ENCODE peak calls at places on chromosomes 4 and X, in five cellular contexts. A, U, F, P and L are unnamed samples.

GRCh38 chrX:8864151-8864550 is 63.0 kb upstream of the FAM9A start:
- DNase-seq in A (no peak), U (no peak), F (peak), P (no peak), L (no peak)

GRCh38 chr4:24798036-24798610 is 2.8 kb downstream of the SOD3 start:
- DNase-seq in A (no peak), U (no peak), F (no peak), P (no peak), L (no peak)

GRCh38 chrX:111262086-111262485 is 8.2 kb downstream of the CAPN6 start:
- DNase-seq in A (no peak), U (no peak), F (no peak), P (no peak), L (no peak)

GRCh38 chrX:107672955-107673378 is 44.7 kb downstream of the PRPS1 start:
- DNase-seq in A (no peak), U (peak), F (peak), P (peak), L (peak)

GRCh38 chr4:76212851-76213414 is 691 bp downstream of the SCARB2 start:
- DNase-seq in A (no peak), U (peak), F (no peak), P (peak), L (peak)

GRCh38 chr4:79682801-79683217 is 274.8 kb upstream of the GK2 start:
- DNase-seq in A (no peak), U (no peak), F (no peak), P (no peak), L (no peak)

GRCh38 chrX:7316280-7316679 is 168.3 kb upstream of the PUDP start:
- DNase-seq in A (no peak), U (no peak), F (no peak), P (peak), L (no peak)

GRCh38 chr4:169975837-169976796 is 50.1 kb downstream of the MFAP3L start:
- DNase-seq in A (no peak), U (no peak), F (no peak), P (no peak), L (no peak)

GRCh38 chr4:154205471-154205870 is 286.1 kb downstream of the DCHS2 start:
- DNase-seq in A (peak), U (no peak), F (no peak), P (no peak), L (no peak)

GRCh38 chr4:180810581-180810980 is 1432.6 kb upstream of the TENM3 start:
- DNase-seq in A (no peak), U (no peak), F (no peak), P (no peak), L (no peak)

GRCh38 chr4:9691221-9692065 is 90.0 kb upstream of the DRD5 start:
- DNase-seq in A (peak), U (peak), F (peak), P (peak), L (peak)

GRCh38 chrX:77788050-77788449 is 2.0 kb upstream of the ATRX start:
- DNase-seq in A (no peak), U (no peak), F (no peak), P (peak), L (peak)

GRCh38 chrX:37818031-37818430 is 29.3 kb downstream of the DYNLT3 start:
- DNase-seq in A (no peak), U (no peak), F (no peak), P (no peak), L (peak)

GRCh38 chrX:65493431-65493830 is 41.2 kb downstream of the LAS1L start:
- DNase-seq in A (no peak), U (no peak), F (no peak), P (no peak), L (no peak)

GRCh38 chr4:26368685-26369084 is 47.9 kb downstream of the RBPJ start:
- DNase-seq in A (no peak), U (no peak), F (no peak), P (no peak), L (no peak)

GRCh38 chr4:98688416-98689290 is 30.2 kb upstream of the TSPAN5 start:
- DNase-seq in A (peak), U (no peak), F (no peak), P (peak), L (no peak)

GRCh38 chr4:118280501-118281218 is 72.1 kb downstream of the PRSS12 start:
- DNase-seq in A (peak), U (peak), F (peak), P (peak), L (peak)

GRCh38 chr4:168451744-168452394 is 28.4 kb downstream of the DDX60L start:
- DNase-seq in A (peak), U (peak), F (no peak), P (peak), L (peak)

GRCh38 chrX:152908486-152908885 is 10.6 kb downstream of the ZNF185 start:
- DNase-seq in A (no peak), U (no peak), F (no peak), P (no peak), L (no peak)

GRCh38 chr4:112766422-112766821 is 129.5 kb downstream of the LARP7 start:
- DNase-seq in A (no peak), U (no peak), F (peak), P (peak), L (no peak)

GRCh38 chrX:106144755-106145639 is 23.1 kb upstream of the PWWP3B start:
- DNase-seq in A (no peak), U (no peak), F (no peak), P (no peak), L (no peak)

GRCh38 chr4:128606173-128606572 is 203.3 kb upstream of the JADE1 start:
- DNase-seq in A (peak), U (no peak), F (no peak), P (peak), L (no peak)